ENCODE peak calls at places on chromosomes 6 and 20, in four cellular contexts. O, B, G and S are unnamed samples.

GRCh38 chr20:32685541-32686529 is 12.1 kb upstream of the C20orf203 start:
- DNase-seq in B (peak), O (no peak), G (no peak), S (no peak)

GRCh38 chr20:2745060-2745910 is 52.7 kb downstream of the EBF4 start:
- DNase-seq in O (no peak), B (no peak), G (no peak), S (peak)

GRCh38 chr6:159110013-159110412 is 59.2 kb upstream of the FNDC1 start:
- DNase-seq in G (peak), O (no peak), B (peak), S (no peak)

GRCh38 chr20:36836591-36837329 is 39.2 kb upstream of the TLDC2 start:
- DNase-seq in O (no peak), G (peak), B (peak), S (no peak)

GRCh38 chr20:34637245-34638185 is 39.4 kb downstream of the PIGU start:
- DNase-seq in O (no peak), G (no peak), B (no peak), S (no peak)

GRCh38 chr6:56795852-56796532 is 153.3 kb upstream of the DST start:
- DNase-seq in O (no peak), G (peak), B (no peak), S (no peak)

GRCh38 chr6:47701374-47701773 is 3.0 kb downstream of the ADGRF4 start:
- DNase-seq in G (no peak), B (no peak), O (no peak), S (no peak)

GRCh38 chr6:3334579-3334978 is 75.8 kb downstream of the PSMG4 start:
- DNase-seq in O (no peak), B (no peak), G (no peak), S (no peak)

GRCh38 chr20:45581702-45582101 is 2.6 kb upstream of the WFDC8 start:
- DNase-seq in B (no peak), G (no peak), O (no peak), S (no peak)

GRCh38 chr6:56724455-56724854 is 81.8 kb upstream of the DST start:
- DNase-seq in B (no peak), O (no peak), G (no peak), S (no peak)

GRCh38 chr6:108895591-108895990 is 47.4 kb downstream of the ARMC2 start:
- DNase-seq in G (no peak), B (no peak), O (no peak), S (no peak)

GRCh38 chr20:8330785-8331699 is 199.0 kb downstream of the PLCB1 start:
- DNase-seq in B (no peak), G (no peak), O (no peak), S (no peak)

GRCh38 chr6:144064402-144064830 is 31.0 kb downstream of the SF3B5 start:
- DNase-seq in O (peak), G (no peak), B (peak), S (no peak)

GRCh38 chr6:103396768-103397167 is 1463.0 kb downstream of the HACE1 start:
- DNase-seq in B (no peak), O (no peak), G (no peak), S (no peak)

GRCh38 chr6:14272111-14273085 is 154.8 kb downstream of the CD83 start:
- DNase-seq in O (no peak), G (no peak), B (no peak), S (no peak)

GRCh38 chr20:10919549-10920140 is 245.8 kb upstream of the JAG1 start:
- DNase-seq in O (peak), B (no peak), G (no peak), S (no peak)

GRCh38 chr6:19737968-19738367 is 99.2 kb upstream of the ID4 start:
- DNase-seq in B (no peak), O (no peak), G (no peak), S (no peak)

GRCh38 chr6:106223300-106223930 is 102.1 kb downstream of the ATG5 start:
- DNase-seq in O (peak), B (peak), G (peak), S (no peak)

GRCh38 chr6:33812669-33813068 is 8.9 kb upstream of the MLN start:
- DNase-seq in B (peak), G (peak), O (peak), S (no peak)

GRCh38 chr6:159800141-159800865 is at the start of gene PNLDC1:
- DNase-seq in G (no peak), B (no peak), O (no peak), S (no peak)

GRCh38 chr6:11393713-11394627 is 143.6 kb upstream of the TMEM170B start:
- DNase-seq in B (no peak), G (no peak), O (no peak), S (no peak)

GRCh38 chr6:159178847-159179246 is 9.6 kb downstream of the FNDC1 start:
- DNase-seq in G (no peak), O (no peak), B (no peak), S (no peak)

GRCh38 chr6:71473908-71474307 is 185.3 kb downstream of the OGFRL1 start:
- DNase-seq in G (no peak), B (no peak), O (no peak), S (peak)

GRCh38 chr20:10134176-10134575 is 84.5 kb upstream of the SNAP25 start:
- DNase-seq in G (no peak), O (no peak), B (no peak), S (no peak)

GRCh38 chr6:144886682-144887081 is 601.5 kb downstream of the UTRN start:
- DNase-seq in O (no peak), B (peak), G (no peak), S (no peak)

GRCh38 chr6:33215761-33216649 is 7.7 kb downstream of the RING1 start:
- DNase-seq in O (no peak), G (no peak), B (peak), S (peak)

GRCh38 chr6:41672816-41673703 is 34.8 kb downstream of the MDFI start:
- DNase-seq in G (no peak), O (no peak), B (no peak), S (no peak)

GRCh38 chr6:161133973-161134372 is 139.9 kb downstream of the AGPAT4 start:
- DNase-seq in G (no peak), O (no peak), B (no peak), S (no peak)

GRCh38 chr6:25889877-25890853 is 16.1 kb upstream of the SLC17A3 start:
- DNase-seq in B (peak), G (no peak), O (peak), S (no peak)

GRCh38 chr6:22558288-22558882 is 11.0 kb upstream of the HDGFL1 start:
- DNase-seq in G (no peak), O (no peak), B (no peak), S (no peak)

GRCh38 chr6:158595223-158595622 is 35.3 kb downstream of the TMEM181 start:
- DNase-seq in B (peak), O (no peak), G (no peak), S (no peak)

GRCh38 chr20:4220756-4221155 is 205.4 kb upstream of the RNF24 start:
- DNase-seq in B (no peak), O (no peak), G (no peak), S (no peak)

GRCh38 chr20:40493071-40493470 is 196.0 kb downstream of the MAFB start:
- DNase-seq in B (no peak), O (no peak), G (no peak), S (peak)

GRCh38 chr6:112153926-112154621 is 66.7 kb downstream of the FAM229B start:
- DNase-seq in G (peak), O (no peak), B (peak), S (no peak)

GRCh38 chr6:123677897-123678296 is 41.1 kb upstream of the TRDN start:
- DNase-seq in B (no peak), G (no peak), O (no peak), S (no peak)

GRCh38 chr20:9149087-9149486 is 80.2 kb downstream of the PLCB4 start:
- DNase-seq in B (peak), G (no peak), O (no peak), S (no peak)

GRCh38 chr6:92767101-92767500 is 652.3 kb downstream of the EPHA7 start:
- DNase-seq in B (no peak), G (no peak), O (no peak), S (no peak)

GRCh38 chr20:49252556-49253350 is 25.1 kb downstream of the ZNFX1 start:
- DNase-seq in O (no peak), B (no peak), G (no peak), S (no peak)

GRCh38 chr20:32743237-32744112 is at the start of gene COMMD7:
- DNase-seq in O (peak), B (peak), G (no peak), S (peak)

GRCh38 chr6:137709424-137710281 is 157.4 kb upstream of the TNFAIP3 start:
- DNase-seq in O (no peak), B (no peak), G (no peak), S (no peak)

GRCh38 chr6:137706065-137706422 is 161.0 kb upstream of the TNFAIP3 start:
- DNase-seq in G (no peak), O (no peak), B (no peak), S (no peak)

GRCh38 chr6:137708481-137708880 is 158.6 kb upstream of the TNFAIP3 start:
- DNase-seq in G (no peak), O (no peak), B (no peak), S (no peak)

GRCh38 chr6:137707038-137707589 is 159.9 kb upstream of the TNFAIP3 start:
- DNase-seq in O (no peak), G (no peak), B (no peak), S (no peak)

GRCh38 chr6:137707590-137708360 is 159.3 kb upstream of the TNFAIP3 start:
- DNase-seq in G (peak), B (peak), O (peak), S (peak)
- TF ChIP-seq EP300 in G (no peak), B (no peak), O (no peak), S (no peak)

GRCh38 chr20:47267621-47268020 is 88.9 kb downstream of the ZMYND8 start:
- DNase-seq in B (no peak), O (no peak), G (no peak), S (no peak)
- TF ChIP-seq CTCF in B (no peak), O (no peak), G (no peak), S (no peak)

DNA sequence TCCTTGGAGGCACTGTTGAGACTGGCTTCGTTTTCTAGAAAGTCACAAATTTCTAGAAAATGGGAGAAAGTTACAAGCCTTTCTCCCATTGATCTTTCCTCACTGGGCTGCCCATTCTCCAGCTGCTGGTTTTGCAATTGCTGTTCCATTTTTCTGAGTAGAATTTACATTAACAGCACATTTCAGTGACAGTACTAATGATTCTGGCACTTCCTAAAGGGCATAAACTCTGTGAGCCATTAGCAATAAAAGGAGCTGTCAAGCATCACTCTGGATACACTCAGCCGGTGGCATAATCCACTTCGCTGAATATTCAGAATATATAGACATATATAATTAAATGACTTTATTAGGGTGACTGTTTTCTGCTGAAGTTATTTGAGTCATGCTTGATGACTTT is 6.7 kb upstream of the SSTR4 start:
- DNase-seq in B (no peak), O (no peak), G (no peak), S (no peak)
- TF ChIP-seq EP300 in B (no peak), O (no peak), G (no peak), S (no peak)

GRCh38 chr6:155580904-155581303 is 125.3 kb upstream of the NOX3 start:
- DNase-seq in G (no peak), B (no peak), O (no peak), S (no peak)
- TF ChIP-seq CTCF in G (no peak), B (no peak), O (no peak), S (no peak)